ENCODE peak calls at places on chromosomes 6 and 20, in ten cellular contexts. S is neural crest cell; H is T-helper 2 cell; T is stimulated activated CD4-positive, alpha-beta T cell treated with anti-CD3 and anti-CD28 coated beads, TNF-alpha, amount 100 ng/mL, for 1 hour; P is left cardiac atrium; C is HCT116; Z is cerebellum; M is HS-5; O is glutamatergic neuron; R is GM19239. G is an unnamed sample.

GRCh38 chr6:55130806-55131324 is 43.5 kb upstream of the HCRTR2 start:
- DNase-seq in O (no peak), C (no peak), H (no peak), M (no peak), Z (no peak), T (no peak), P (no peak), S (no peak), R (no peak), G (no peak)

GRCh38 chr6:89194559-89194958 is 22.6 kb downstream of the GABRR1 start:
- DNase-seq in T (no peak), S (no peak), C (no peak), Z (no peak), M (no peak), P (no peak), H (no peak), R (no peak), O (no peak), G (no peak)

GRCh38 chr20:53413188-53413631 is 180.4 kb downstream of the ZNF217 start:
- DNase-seq in R (peak), T (no peak), Z (no peak), H (peak), C (peak), P (peak), O (peak), M (no peak), S (no peak), G (no peak)

GRCh38 chr6:22435151-22435550 is 134.2 kb upstream of the HDGFL1 start:
- DNase-seq in S (no peak), C (no peak), Z (no peak), M (no peak), O (no peak), R (no peak), H (no peak), P (no peak), T (no peak), G (no peak)

GRCh38 chr6:43308101-43308989 is at the start of gene CRIP3:
- DNase-seq in S (no peak), M (peak), T (no peak), P (peak), C (no peak), H (peak), O (no peak), Z (peak), R (no peak), G (no peak)

GRCh38 chr6:110456694-110457093 is 19.7 kb downstream of the SLC22A16 start:
- DNase-seq in Z (no peak), S (no peak), P (no peak), H (no peak), C (no peak), R (no peak), O (no peak), T (no peak), M (no peak), G (no peak)

GRCh38 chr6:85092224-85092623 is 327.8 kb upstream of the TBX18 start:
- DNase-seq in O (no peak), S (no peak), M (no peak), H (no peak), C (no peak), P (no peak), Z (no peak), T (no peak), R (no peak), G (no peak)

GRCh38 chr20:48682529-48683385 is 145.0 kb downstream of the PREX1 start:
- DNase-seq in O (peak), T (no peak), C (no peak), H (no peak), P (peak), S (no peak), R (no peak), Z (no peak), M (peak), G (peak)

GRCh38 chr6:100382767-100383195 is 81.9 kb downstream of the SIM1 start:
- DNase-seq in M (no peak), P (no peak), O (no peak), H (no peak), Z (no peak), T (no peak), S (no peak), C (no peak), R (no peak), G (no peak)

GRCh38 chr6:41518118-41518517 is 28.1 kb upstream of the FOXP4 start:
- DNase-seq in H (no peak), O (no peak), T (no peak), C (no peak), S (no peak), M (no peak), R (no peak), Z (no peak), P (no peak), G (no peak)

GRCh38 chr20:14117768-14118167 is 122.5 kb downstream of the MACROD2 start:
- DNase-seq in M (peak), T (no peak), C (no peak), Z (no peak), H (no peak), P (no peak), O (no peak), R (no peak), S (no peak), G (no peak)

GRCh38 chr6:135701426-135701825 is 150.1 kb upstream of the PDE7B start:
- DNase-seq in O (no peak), P (no peak), R (no peak), Z (no peak), T (no peak), S (no peak), C (no peak), H (no peak), M (no peak), G (no peak)

GRCh38 chr6:2661651-2662050 is 89.1 kb downstream of the MYLK4 start:
- DNase-seq in O (no peak), S (no peak), P (no peak), Z (no peak), M (no peak), T (no peak), H (no peak), C (no peak), R (no peak), G (no peak)

GRCh38 chr20:33681728-33682353 is 4.3 kb downstream of the E2F1 start:
- DNase-seq in O (no peak), M (no peak), T (no peak), P (no peak), R (no peak), H (no peak), Z (no peak), S (no peak), C (no peak), G (no peak)

GRCh38 chr6:96814581-96814980 is 22.7 kb downstream of the GPR63 start:
- DNase-seq in Z (no peak), P (no peak), H (no peak), O (no peak), S (no peak), C (no peak), R (no peak), T (no peak), M (no peak), G (no peak)

GRCh38 chr20:48886189-48886588 is 35.3 kb upstream of the ARFGEF2 start:
- DNase-seq in C (no peak), P (no peak), H (no peak), R (no peak), S (no peak), O (no peak), M (no peak), T (no peak), Z (no peak), G (no peak)

GRCh38 chr20:35135867-35136586 is 11.1 kb downstream of the EDEM2 start:
- DNase-seq in O (no peak), S (no peak), H (no peak), T (no peak), C (no peak), M (no peak), Z (no peak), P (peak), R (no peak), G (no peak)

GRCh38 chr6:137495652-137496391 is 1.6 kb upstream of the OLIG3 start:
- DNase-seq in M (no peak), H (no peak), P (no peak), S (peak), R (no peak), O (peak), C (no peak), Z (no peak), T (no peak), G (no peak)

GRCh38 chr20:36399147-36399968 is 93.2 kb downstream of the DLGAP4 start:
- DNase-seq in R (peak), S (peak), M (no peak), T (no peak), C (peak), P (no peak), H (no peak), Z (no peak), O (peak), G (no peak)

GRCh38 chr6:16828058-16828457 is 66.8 kb upstream of the ATXN1 start:
- DNase-seq in P (no peak), C (no peak), R (no peak), Z (no peak), O (no peak), H (no peak), S (no peak), M (no peak), T (no peak), G (no peak)

GRCh38 chr6:105793132-105793531 is 293.0 kb upstream of the PRDM1 start:
- DNase-seq in O (no peak), Z (no peak), M (no peak), P (no peak), R (no peak), T (no peak), S (no peak), H (no peak), C (no peak), G (no peak)

GRCh38 chr6:44667226-44667625 is 279.7 kb downstream of the CDC5L start:
- DNase-seq in Z (no peak), M (peak), S (no peak), C (peak), P (no peak), H (no peak), R (no peak), T (no peak), O (no peak), G (peak)

GRCh38 chr6:20159781-20160540 is 52.3 kb downstream of the MBOAT1 start:
- DNase-seq in C (no peak), S (no peak), P (no peak), H (no peak), O (no peak), R (no peak), Z (no peak), T (no peak), M (no peak), G (no peak)

GRCh38 chr6:13865132-13865531 is 50.8 kb upstream of the MCUR1 start:
- DNase-seq in O (no peak), Z (no peak), P (no peak), S (no peak), C (no peak), T (no peak), M (no peak), H (no peak), R (no peak), G (no peak)

GRCh38 chr6:75775219-75775618 is 26.2 kb downstream of the MYO6 start:
- DNase-seq in C (no peak), Z (no peak), P (no peak), S (no peak), T (no peak), O (peak), M (no peak), R (no peak), H (no peak), G (no peak)

GRCh38 chr6:170347091-170347490 is 40.5 kb downstream of the FAM120B start:
- DNase-seq in Z (no peak), T (no peak), M (no peak), S (no peak), H (no peak), C (no peak), O (no peak), P (no peak), R (peak), G (no peak)

GRCh38 chr6:144834426-144835038 is 549.4 kb downstream of the UTRN start:
- DNase-seq in O (no peak), M (no peak), R (no peak), H (no peak), P (no peak), T (no peak), Z (no peak), C (no peak), S (no peak), G (no peak)

GRCh38 chr6:11315743-11316437 is 83.4 kb upstream of the NEDD9 start:
- DNase-seq in T (no peak), S (no peak), M (peak), O (no peak), C (peak), P (no peak), R (no peak), H (no peak), Z (no peak), G (peak)

G was measured in smooth muscle cell of the brain vasculature.